ENCODE peak calls at places on chromosomes 5 and 9, in four cellular contexts. One of them, this sample, is unnamed.

GRCh38 chr9:130707225-130707976 is 13.8 kb downstream of the EXOSC2 start:
- DNase-seq in choroid plexus epithelial cell: peak; percentile 83
- DNase-seq in epithelial cell of esophagus: peak; percentile 75
- DNase-seq in uterus: peak; percentile 69
- DNase-seq in this sample: peak; percentile 70

GRCh38 chr5:34609951-34610431 is 46.1 kb upstream of the RAI14 start:
- DNase-seq in epithelial cell of esophagus: peak; percentile 48
- DNase-seq in uterus: no peak
- DNase-seq in choroid plexus epithelial cell: peak; percentile 53
- DNase-seq in this sample: no peak

GRCh38 chr5:60945760-60946253 is 802 bp downstream of the NDUFAF2 start:
- DNase-seq in choroid plexus epithelial cell: peak; percentile 66
- DNase-seq in epithelial cell of esophagus: peak; percentile 62
- DNase-seq in uterus: peak; percentile 18
- DNase-seq in this sample: peak; percentile 56

GRCh38 chr9:86534572-86535258 is 180.5 kb upstream of the TUT7 start:
- DNase-seq in choroid plexus epithelial cell: peak; percentile 74
- DNase-seq in epithelial cell of esophagus: no peak
- DNase-seq in uterus: no peak
- DNase-seq in this sample: peak; percentile 96

GRCh38 chr5:65292196-65292595 is 189.5 kb downstream of the ADAMTS6 start:
- DNase-seq in uterus: no peak
- DNase-seq in choroid plexus epithelial cell: no peak
- DNase-seq in epithelial cell of esophagus: no peak
- DNase-seq in this sample: peak; percentile 37

GRCh38 chr5:91223886-91224285 is 159.2 kb downstream of the ARRDC3 start:
- DNase-seq in choroid plexus epithelial cell: peak; percentile 44
- DNase-seq in uterus: no peak
- DNase-seq in epithelial cell of esophagus: peak; percentile 34
- DNase-seq in this sample: peak; percentile 75

GRCh38 chr5:118451697-118452247 is 536.6 kb downstream of the DTWD2 start:
- DNase-seq in epithelial cell of esophagus: no peak
- DNase-seq in uterus: no peak
- DNase-seq in choroid plexus epithelial cell: no peak
- DNase-seq in this sample: no peak

GRCh38 chr5:124059200-124059599 is 547.2 kb downstream of the CSNK1G3 start:
- DNase-seq in choroid plexus epithelial cell: no peak
- DNase-seq in uterus: no peak
- DNase-seq in epithelial cell of esophagus: peak; percentile 78
- DNase-seq in this sample: no peak

GRCh38 chr5:139137703-139138102 is 60.5 kb downstream of the SIL1 start:
- DNase-seq in epithelial cell of esophagus: peak; percentile 60
- DNase-seq in choroid plexus epithelial cell: peak; percentile 72
- DNase-seq in uterus: no peak
- DNase-seq in this sample: peak; percentile 53

GRCh38 chr5:173746050-173746449 is 129.6 kb upstream of the BOD1 start:
- DNase-seq in uterus: no peak
- DNase-seq in epithelial cell of esophagus: peak; percentile 51
- DNase-seq in choroid plexus epithelial cell: no peak
- DNase-seq in this sample: no peak

GRCh38 chr9:106953166-106953565 is 90.2 kb downstream of the ZNF462 start:
- DNase-seq in choroid plexus epithelial cell: peak; percentile 72
- DNase-seq in epithelial cell of esophagus: peak; percentile 31
- DNase-seq in uterus: no peak
- DNase-seq in this sample: peak; percentile 85

GRCh38 chr5:149796025-149796424 is 65.9 kb downstream of the PPARGC1B start:
- DNase-seq in uterus: no peak
- DNase-seq in choroid plexus epithelial cell: no peak
- DNase-seq in epithelial cell of esophagus: no peak
- DNase-seq in this sample: no peak

GRCh38 chr9:27572918-27573698 is at the start of gene C9orf72:
- DNase-seq in epithelial cell of esophagus: peak; percentile 75
- DNase-seq in choroid plexus epithelial cell: no peak
- DNase-seq in uterus: peak; percentile 74
- DNase-seq in this sample: peak; percentile 44

GRCh38 chr9:129320575-129321311 is 142.7 kb upstream of the IER5L start:
- DNase-seq in choroid plexus epithelial cell: peak; percentile 95
- DNase-seq in epithelial cell of esophagus: peak; percentile 48
- DNase-seq in uterus: peak; percentile 86
- DNase-seq in this sample: peak; percentile 88

GRCh38 chr5:2737273-2738155 is 14.0 kb downstream of the IRX2 start:
- DNase-seq in epithelial cell of esophagus: no peak
- DNase-seq in choroid plexus epithelial cell: no peak
- DNase-seq in uterus: no peak
- DNase-seq in this sample: no peak

GRCh38 chr5:14424011-14424685 is 157.4 kb upstream of the OTULINL start:
- DNase-seq in choroid plexus epithelial cell: no peak
- DNase-seq in epithelial cell of esophagus: no peak
- DNase-seq in uterus: no peak
- DNase-seq in this sample: no peak

GRCh38 chr5:9447691-9448090 is 98.2 kb downstream of the SEMA5A start:
- DNase-seq in epithelial cell of esophagus: no peak
- DNase-seq in choroid plexus epithelial cell: no peak
- DNase-seq in uterus: no peak
- DNase-seq in this sample: no peak

GRCh38 chr5:962386-962785 is 46.2 kb upstream of the NKD2 start:
- DNase-seq in epithelial cell of esophagus: no peak
- DNase-seq in uterus: no peak
- DNase-seq in choroid plexus epithelial cell: no peak
- DNase-seq in this sample: no peak

GRCh38 chr5:172805736-172806255 is 28.3 kb upstream of the ERGIC1 start:
- DNase-seq in epithelial cell of esophagus: no peak
- DNase-seq in uterus: no peak
- DNase-seq in choroid plexus epithelial cell: no peak
- DNase-seq in this sample: no peak

GRCh38 chr5:109739741-109740140 is 50.0 kb downstream of the MAN2A1 start:
- DNase-seq in epithelial cell of esophagus: peak; percentile 63
- DNase-seq in choroid plexus epithelial cell: peak; percentile 63
- DNase-seq in uterus: no peak
- DNase-seq in this sample: no peak

GRCh38 chr9:136403538-136403914 is 3.6 kb upstream of the SNAPC4 start:
- DNase-seq in epithelial cell of esophagus: no peak
- DNase-seq in uterus: no peak
- DNase-seq in choroid plexus epithelial cell: no peak
- DNase-seq in this sample: no peak

GRCh38 chr9:21070171-21070571 is 7.6 kb downstream of the IFNB1 start:
- DNase-seq in choroid plexus epithelial cell: peak; percentile 97
- DNase-seq in epithelial cell of esophagus: peak; percentile 92
- DNase-seq in uterus: peak; percentile 75
- DNase-seq in this sample: peak; percentile 96
- TF ChIP-seq CTCF in choroid plexus epithelial cell: peak; percentile 49
- TF ChIP-seq CTCF in epithelial cell of esophagus: peak; percentile 45
- TF ChIP-seq CTCF in uterus: no peak
- TF ChIP-seq CTCF in this sample: peak; percentile 47

GRCh38 chr5:133230823-133231578 is 179.2 kb downstream of the HSPA4 start:
- DNase-seq in choroid plexus epithelial cell: no peak
- DNase-seq in uterus: no peak
- DNase-seq in epithelial cell of esophagus: no peak
- DNase-seq in this sample: no peak

GRCh38 chr5:133232011-133232410 is 180.2 kb downstream of the HSPA4 start:
- DNase-seq in choroid plexus epithelial cell: no peak
- DNase-seq in uterus: no peak
- DNase-seq in epithelial cell of esophagus: peak; percentile 48
- DNase-seq in this sample: no peak

GRCh38 chr5:133227897-133228296 is 176.1 kb downstream of the HSPA4 start:
- DNase-seq in uterus: no peak
- DNase-seq in epithelial cell of esophagus: peak; percentile 47
- DNase-seq in choroid plexus epithelial cell: no peak
- DNase-seq in this sample: no peak

GRCh38 chr5:133228316-133228715 is 176.5 kb downstream of the HSPA4 start:
- DNase-seq in uterus: no peak
- DNase-seq in choroid plexus epithelial cell: no peak
- DNase-seq in epithelial cell of esophagus: peak; percentile 93
- DNase-seq in this sample: no peak

GRCh38 chr5:133229931-133230664 is 178.3 kb downstream of the HSPA4 start:
- DNase-seq in epithelial cell of esophagus: peak; percentile 97
- DNase-seq in choroid plexus epithelial cell: no peak
- DNase-seq in uterus: no peak
- DNase-seq in this sample: no peak
- TF ChIP-seq CTCF in epithelial cell of esophagus: no peak
- TF ChIP-seq CTCF in choroid plexus epithelial cell: no peak
- TF ChIP-seq CTCF in uterus: no peak
- TF ChIP-seq CTCF in this sample: no peak

DNA sequence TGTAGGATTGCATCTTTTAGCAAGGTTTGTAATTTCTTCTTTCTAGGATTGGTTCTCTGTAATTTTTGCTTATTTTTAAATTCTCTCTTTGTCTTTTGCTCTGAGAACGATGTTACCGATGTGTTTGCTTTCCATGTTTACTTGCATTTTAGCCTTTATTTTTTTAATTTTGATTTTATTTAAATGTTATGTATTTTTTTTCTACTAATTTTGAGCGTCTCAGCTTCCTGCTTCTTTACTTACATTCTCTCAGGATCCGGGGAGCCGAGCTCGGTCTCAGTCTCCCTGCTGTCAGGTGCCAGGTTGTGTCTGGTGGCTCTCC is 20.9 kb downstream of the ANXA2R start:
- DNase-seq in uterus: no peak
- DNase-seq in choroid plexus epithelial cell: no peak
- DNase-seq in epithelial cell of esophagus: no peak
- DNase-seq in this sample: no peak
- TF ChIP-seq CTCF in uterus: no peak
- TF ChIP-seq CTCF in choroid plexus epithelial cell: no peak
- TF ChIP-seq CTCF in epithelial cell of esophagus: no peak
- TF ChIP-seq CTCF in this sample: no peak

GRCh38 chr5:135724475-135725065 is 109.9 kb upstream of the SLC25A48 start:
- DNase-seq in epithelial cell of esophagus: no peak
- DNase-seq in uterus: no peak
- DNase-seq in choroid plexus epithelial cell: no peak
- DNase-seq in this sample: no peak

DNA sequence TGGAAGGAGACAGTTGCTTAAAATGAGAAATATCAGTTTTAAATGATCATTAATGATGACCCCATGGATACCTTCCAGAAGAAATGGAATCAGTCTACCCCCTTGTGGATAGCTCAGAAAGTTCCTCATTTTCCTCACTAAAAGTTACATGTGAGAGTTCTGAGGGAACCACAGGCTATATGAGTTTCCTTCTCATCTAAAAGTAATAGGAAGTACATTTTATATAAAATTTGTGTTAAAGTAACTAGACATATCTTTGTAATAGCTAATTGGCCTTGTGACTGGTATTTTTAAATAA is 104.9 kb upstream of the SLC25A48 start:
- DNase-seq in uterus: no peak
- DNase-seq in epithelial cell of esophagus: peak; percentile 54
- DNase-seq in choroid plexus epithelial cell: peak; percentile 14
- DNase-seq in this sample: no peak
- TF ChIP-seq CTCF in uterus: no peak
- TF ChIP-seq CTCF in epithelial cell of esophagus: peak; percentile 59
- TF ChIP-seq CTCF in choroid plexus epithelial cell: peak; percentile 26
- TF ChIP-seq CTCF in this sample: peak; percentile 44

DNA sequence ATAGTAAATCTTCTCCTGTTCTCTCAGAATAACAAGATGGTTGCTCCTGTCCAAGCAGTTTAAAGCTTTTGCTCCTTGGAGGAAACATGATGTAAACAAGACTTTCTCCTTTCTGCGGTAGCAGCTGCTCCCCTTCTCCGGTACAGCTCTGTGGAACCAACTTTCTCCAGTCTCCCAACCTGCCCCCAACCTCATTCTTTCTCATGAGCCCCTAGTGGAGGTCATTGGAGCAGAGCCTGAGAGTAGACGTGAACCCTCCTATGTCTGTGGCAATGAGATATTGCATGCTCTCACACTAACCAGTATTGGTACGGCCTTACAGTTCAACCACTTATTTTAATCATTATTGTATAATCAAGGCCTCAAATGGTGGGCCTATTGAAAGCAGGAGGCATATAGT is 483.8 kb upstream of the CDH10 start:
- DNase-seq in choroid plexus epithelial cell: no peak
- DNase-seq in epithelial cell of esophagus: no peak
- DNase-seq in uterus: no peak
- DNase-seq in this sample: no peak
- TF ChIP-seq CTCF in choroid plexus epithelial cell: no peak
- TF ChIP-seq CTCF in epithelial cell of esophagus: no peak
- TF ChIP-seq CTCF in uterus: no peak
- TF ChIP-seq CTCF in this sample: no peak

GRCh38 chr9:121743441-121744001 is 92.1 kb downstream of the DAB2IP start:
- DNase-seq in epithelial cell of esophagus: peak; percentile 55
- DNase-seq in choroid plexus epithelial cell: peak; percentile 77
- DNase-seq in uterus: peak; percentile 86
- DNase-seq in this sample: peak; percentile 86
- TF ChIP-seq CTCF in epithelial cell of esophagus: peak; percentile 15
- TF ChIP-seq CTCF in choroid plexus epithelial cell: peak; percentile 17
- TF ChIP-seq CTCF in uterus: peak; percentile 51
- TF ChIP-seq CTCF in this sample: no peak

GRCh38 chr5:6745706-6746217 is 32.5 kb downstream of the TENT4A start:
- DNase-seq in epithelial cell of esophagus: peak; percentile 73
- DNase-seq in choroid plexus epithelial cell: peak; percentile 86
- DNase-seq in uterus: no peak
- DNase-seq in this sample: peak; percentile 71
- TF ChIP-seq CTCF in epithelial cell of esophagus: peak; percentile 80
- TF ChIP-seq CTCF in choroid plexus epithelial cell: peak; percentile 79
- TF ChIP-seq CTCF in uterus: peak; percentile 81
- TF ChIP-seq CTCF in this sample: peak; percentile 92

GRCh38 chr5:141691867-141692532 is 10.0 kb upstream of the ARAP3 start:
- DNase-seq in choroid plexus epithelial cell: peak; percentile 79
- DNase-seq in epithelial cell of esophagus: peak; percentile 79
- DNase-seq in uterus: peak; percentile 74
- DNase-seq in this sample: peak; percentile 63

GRCh38 chr5:141691286-141691866 is 9.3 kb upstream of the ARAP3 start:
- DNase-seq in epithelial cell of esophagus: no peak
- DNase-seq in choroid plexus epithelial cell: no peak
- DNase-seq in uterus: no peak
- DNase-seq in this sample: no peak

GRCh38 chr5:141683596-141684161 is 1.6 kb upstream of the ARAP3 start:
- DNase-seq in uterus: no peak
- DNase-seq in choroid plexus epithelial cell: no peak
- DNase-seq in epithelial cell of esophagus: no peak
- DNase-seq in this sample: no peak

GRCh38 chr5:141681695-141682641 is at the start of gene ARAP3:
- DNase-seq in choroid plexus epithelial cell: peak; percentile 78
- DNase-seq in uterus: peak; percentile 83
- DNase-seq in epithelial cell of esophagus: peak; percentile 89
- DNase-seq in this sample: peak; percentile 77

DNA sequence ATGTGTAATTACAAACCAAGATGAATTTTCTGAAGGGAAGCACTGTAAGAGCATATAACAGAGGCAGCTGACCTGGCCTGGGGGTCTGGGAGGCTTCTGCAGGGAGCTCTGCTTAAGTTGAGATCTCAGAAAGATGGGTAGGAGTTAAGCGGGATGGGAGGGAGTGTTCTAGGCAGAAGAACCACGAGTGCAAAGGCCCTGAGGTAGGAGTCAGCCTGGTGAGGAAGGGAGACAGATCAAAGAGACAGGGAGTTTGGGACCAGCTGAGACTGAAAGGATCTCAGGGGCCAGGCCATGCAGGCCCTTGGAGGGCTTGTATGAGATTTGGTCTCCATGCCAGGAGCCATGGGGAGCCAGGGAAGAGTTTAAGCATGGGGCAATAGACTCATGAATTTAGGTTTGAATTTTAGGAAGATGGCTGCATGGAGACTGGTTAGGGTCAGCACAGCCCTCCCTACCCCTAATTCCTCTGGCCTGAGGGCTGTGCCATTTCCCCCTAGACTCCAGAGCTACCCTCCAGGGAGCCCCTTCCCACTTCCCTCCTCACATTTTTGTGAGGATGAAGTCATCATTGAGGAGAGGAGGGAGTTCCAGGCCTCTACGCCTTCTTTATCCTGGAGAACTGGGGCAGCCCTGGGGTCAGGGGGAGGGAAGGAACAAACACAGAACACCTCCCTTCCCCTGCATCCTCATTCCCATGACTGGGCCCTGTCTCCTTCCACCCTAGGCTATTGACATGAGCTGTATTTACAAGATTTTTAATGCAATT is 4.8 kb upstream of the ARAP3 start:
- DNase-seq in epithelial cell of esophagus: no peak
- DNase-seq in choroid plexus epithelial cell: no peak
- DNase-seq in uterus: no peak
- DNase-seq in this sample: no peak
- TF ChIP-seq CTCF in epithelial cell of esophagus: no peak
- TF ChIP-seq CTCF in choroid plexus epithelial cell: no peak
- TF ChIP-seq CTCF in uterus: no peak
- TF ChIP-seq CTCF in this sample: no peak